ENCODE peak calls at places on chromosomes 5 and 9, in five cellular contexts. L is H4, J is fibroblast of lung, V is PC-9, X is T follicular helper cell. Y is an unnamed sample.
A peak's percentile ranks its signal among the peaks of the same experiment; 100 is the strongest.

GRCh38 chr5:74257645-74258328 is 382.7 kb downstream of the ENC1 start:
- DNase-seq in X (no peak), V (peak; percentile 94), J (peak; percentile 79), L (peak; percentile 55), Y (peak; percentile 91)

GRCh38 chr5:97165726-97166125 is 17.3 kb downstream of the RIOK2 start:
- DNase-seq in X (no peak), L (no peak), J (no peak), V (no peak), Y (no peak)

GRCh38 chr5:149828161-149829011 is 98.3 kb downstream of the PPARGC1B start:
- DNase-seq in J (peak; percentile 93), V (peak; percentile 75), X (peak; percentile 68), L (peak; percentile 83), Y (peak; percentile 93)

GRCh38 chr5:139416651-139417050 is 12.8 kb upstream of the SPATA24 start:
- DNase-seq in X (no peak), L (peak; percentile 53), J (no peak), V (no peak), Y (no peak)

GRCh38 chr5:96875805-96876291 is 452 bp upstream of the ERAP2 start:
- DNase-seq in J (no peak), V (no peak), X (no peak), L (no peak), Y (peak; percentile 17)

GRCh38 chr5:15880201-15880600 is 299.4 kb downstream of the MARCHF11 start:
- DNase-seq in L (no peak), V (no peak), X (no peak), J (no peak), Y (no peak)

GRCh38 chr9:7154003-7154619 is 396.3 kb downstream of the KDM4C start:
- DNase-seq in V (no peak), J (no peak), L (no peak), X (no peak), Y (no peak)

GRCh38 chr5:131417240-131417869 is 153.5 kb downstream of the CDC42SE2 start:
- DNase-seq in L (peak; percentile 70), V (peak; percentile 37), J (peak; percentile 80), X (peak; percentile 80), Y (peak; percentile 58)

GRCh38 chr5:187617-188451 is 3.5 kb upstream of the LRRC14B start:
- DNase-seq in V (no peak), J (no peak), X (no peak), L (no peak), Y (peak; percentile 12)

GRCh38 chr9:95107001-95107749 is 210.3 kb downstream of the FANCC start:
- DNase-seq in V (no peak), X (no peak), L (no peak), J (peak; percentile 68), Y (peak; percentile 76)

GRCh38 chr9:2336055-2336454 is 285.5 kb upstream of the VLDLR start:
- DNase-seq in X (no peak), V (no peak), L (peak; percentile 4), J (peak; percentile 33), Y (peak; percentile 22)

GRCh38 chr9:112331676-112331955 is 1.8 kb downstream of the PTBP3 start:
- DNase-seq in X (no peak), J (no peak), L (peak; percentile 10), V (no peak), Y (no peak)